ENCODE peak calls at places on chromosomes 6 and 20, in four cellular contexts. One of them, this sample, is unnamed.

GRCh38 chr6:159935633-159936032 is 33.2 kb upstream of the IGF2R start:
- DNase-seq in right lobe of liver: no peak
- DNase-seq in fibroblast of lung: peak; percentile 84
- DNase-seq in coronary artery: no peak
- DNase-seq in this sample: no peak

GRCh38 chr20:41654292-41654691 is 36.1 kb upstream of the CHD6 start:
- DNase-seq in coronary artery: no peak
- DNase-seq in fibroblast of lung: no peak
- DNase-seq in right lobe of liver: no peak
- DNase-seq in this sample: no peak

GRCh38 chr20:50197463-50197862 is 6.8 kb downstream of the CEBPB start:
- DNase-seq in fibroblast of lung: no peak
- DNase-seq in right lobe of liver: no peak
- DNase-seq in coronary artery: no peak
- DNase-seq in this sample: no peak

GRCh38 chr20:17505664-17506517 is 25.3 kb downstream of the BFSP1 start:
- DNase-seq in fibroblast of lung: peak; percentile 61
- DNase-seq in right lobe of liver: no peak
- DNase-seq in coronary artery: no peak
- DNase-seq in this sample: peak; percentile 63

GRCh38 chr20:59992531-59992930 is 34.3 kb downstream of the CDH26 start:
- DNase-seq in fibroblast of lung: no peak
- DNase-seq in coronary artery: no peak
- DNase-seq in right lobe of liver: no peak
- DNase-seq in this sample: no peak

GRCh38 chr20:44151621-44152416 is 35.2 kb downstream of the JPH2 start:
- DNase-seq in coronary artery: peak; percentile 84
- DNase-seq in right lobe of liver: no peak
- DNase-seq in fibroblast of lung: peak; percentile 73
- DNase-seq in this sample: no peak

GRCh38 chr6:37702314-37702713 is 4.6 kb upstream of the MDGA1 start:
- DNase-seq in coronary artery: no peak
- DNase-seq in fibroblast of lung: no peak
- DNase-seq in right lobe of liver: no peak
- DNase-seq in this sample: no peak

GRCh38 chr20:3011752-3012151 is 31.7 kb upstream of the GNRH2 start:
- DNase-seq in coronary artery: no peak
- DNase-seq in right lobe of liver: no peak
- DNase-seq in fibroblast of lung: no peak
- DNase-seq in this sample: no peak

GRCh38 chr20:41046716-41047115 is 18.1 kb downstream of the TOP1 start:
- DNase-seq in right lobe of liver: no peak
- DNase-seq in coronary artery: no peak
- DNase-seq in fibroblast of lung: peak; percentile 62
- DNase-seq in this sample: no peak

GRCh38 chr6:110822248-110822647 is 7.0 kb upstream of the CDK19 start:
- DNase-seq in right lobe of liver: no peak
- DNase-seq in coronary artery: no peak
- DNase-seq in fibroblast of lung: peak; percentile 22
- DNase-seq in this sample: no peak

GRCh38 chr6:133487174-133487573 is 246.0 kb downstream of the EYA4 start:
- DNase-seq in coronary artery: no peak
- DNase-seq in fibroblast of lung: no peak
- DNase-seq in right lobe of liver: no peak
- DNase-seq in this sample: no peak

GRCh38 chr6:24710519-24711303 is 8.2 kb downstream of the C6orf62 start:
- DNase-seq in fibroblast of lung: no peak
- DNase-seq in coronary artery: no peak
- DNase-seq in right lobe of liver: no peak
- DNase-seq in this sample: no peak

GRCh38 chr20:16761305-16761829 is 13.2 kb downstream of the OTOR start:
- DNase-seq in fibroblast of lung: peak; percentile 59
- DNase-seq in right lobe of liver: no peak
- DNase-seq in coronary artery: no peak
- DNase-seq in this sample: no peak

GRCh38 chr6:2653369-2654032 is 97.2 kb downstream of the MYLK4 start:
- DNase-seq in coronary artery: no peak
- DNase-seq in fibroblast of lung: no peak
- DNase-seq in right lobe of liver: no peak
- DNase-seq in this sample: no peak
- TF ChIP-seq CTCF in coronary artery: no peak
- TF ChIP-seq CTCF in fibroblast of lung: no peak
- TF ChIP-seq CTCF in right lobe of liver: no peak
- TF ChIP-seq CTCF in this sample: no peak

DNA sequence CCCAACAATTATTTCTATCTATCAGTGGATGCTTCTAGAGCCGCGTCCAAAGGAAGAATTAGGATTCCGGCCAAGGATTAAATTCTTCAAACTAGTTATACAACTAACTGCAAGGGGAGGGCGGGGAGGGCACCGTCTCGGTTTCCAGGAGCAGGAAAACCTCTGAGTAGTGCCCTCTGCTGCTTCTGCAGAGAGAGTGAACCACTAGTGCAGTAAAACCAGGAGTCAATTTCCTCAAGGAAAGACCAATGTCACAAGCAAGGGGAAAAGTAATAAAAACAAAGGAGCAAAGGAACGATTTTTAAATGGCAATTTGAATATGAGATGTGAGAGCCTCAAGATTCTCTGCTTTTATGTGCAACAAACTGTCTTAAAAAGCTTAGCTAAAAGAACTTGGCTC is 16.5 kb upstream of the UBE2J1 start:
- DNase-seq in fibroblast of lung: peak; percentile 59
- DNase-seq in coronary artery: no peak
- DNase-seq in right lobe of liver: peak; percentile 66
- DNase-seq in this sample: peak; percentile 39
- TF ChIP-seq CTCF in fibroblast of lung: peak; percentile 60
- TF ChIP-seq CTCF in coronary artery: peak; percentile 40
- TF ChIP-seq CTCF in right lobe of liver: no peak
- TF ChIP-seq CTCF in this sample: peak; percentile 13

GRCh38 chr20:13494019-13494418 is 144.7 kb downstream of the TASP1 start:
- DNase-seq in right lobe of liver: no peak
- DNase-seq in fibroblast of lung: peak; percentile 22
- DNase-seq in coronary artery: no peak
- DNase-seq in this sample: no peak

GRCh38 chr20:13486694-13487093 is 152.0 kb downstream of the TASP1 start:
- DNase-seq in fibroblast of lung: no peak
- DNase-seq in right lobe of liver: no peak
- DNase-seq in coronary artery: no peak
- DNase-seq in this sample: no peak

GRCh38 chr20:13487202-13487601 is 151.5 kb downstream of the TASP1 start:
- DNase-seq in coronary artery: no peak
- DNase-seq in fibroblast of lung: no peak
- DNase-seq in right lobe of liver: no peak
- DNase-seq in this sample: no peak

GRCh38 chr20:13493143-13493542 is 145.6 kb downstream of the TASP1 start:
- DNase-seq in right lobe of liver: no peak
- DNase-seq in fibroblast of lung: no peak
- DNase-seq in coronary artery: no peak
- DNase-seq in this sample: no peak

DNA sequence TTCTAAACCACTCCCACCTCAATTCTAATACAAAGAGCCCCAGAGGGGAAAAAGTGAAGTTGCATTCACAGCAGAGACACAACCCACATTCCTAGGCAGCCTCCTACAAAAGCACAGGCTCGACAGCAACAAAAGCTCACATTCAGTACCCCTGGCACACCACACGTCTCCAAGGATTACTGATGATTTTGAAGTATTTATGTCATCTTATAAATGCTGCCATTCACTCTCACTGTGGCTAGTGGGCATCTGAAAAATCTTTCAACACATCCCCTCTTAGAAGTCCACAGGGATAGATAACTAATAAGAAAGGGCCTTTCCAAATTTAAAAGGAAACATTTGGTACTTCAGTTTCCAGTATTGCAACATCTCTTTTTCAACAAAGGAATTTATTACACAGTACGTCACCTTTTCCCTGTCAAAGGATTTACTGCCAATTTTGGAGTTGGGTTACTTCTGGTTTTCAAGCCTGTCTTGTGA is 146.7 kb downstream of the TASP1 start:
- DNase-seq in fibroblast of lung: peak; percentile 81
- DNase-seq in right lobe of liver: no peak
- DNase-seq in coronary artery: no peak
- DNase-seq in this sample: no peak
- TF ChIP-seq CTCF in fibroblast of lung: peak; percentile 3
- TF ChIP-seq CTCF in right lobe of liver: peak; percentile 12
- TF ChIP-seq CTCF in coronary artery: no peak
- TF ChIP-seq CTCF in this sample: no peak

GRCh38 chr6:131923356-131923755 is 27.8 kb downstream of the CCN2 start:
- DNase-seq in coronary artery: no peak
- DNase-seq in right lobe of liver: no peak
- DNase-seq in fibroblast of lung: peak; percentile 45
- DNase-seq in this sample: peak; percentile 83
- TF ChIP-seq CTCF in coronary artery: no peak
- TF ChIP-seq CTCF in right lobe of liver: peak; percentile 75
- TF ChIP-seq CTCF in fibroblast of lung: peak; percentile 72
- TF ChIP-seq CTCF in this sample: peak; percentile 14

GRCh38 chr6:11083491-11083890 is 10.1 kb upstream of the SMIM13 start:
- DNase-seq in coronary artery: no peak
- DNase-seq in right lobe of liver: no peak
- DNase-seq in fibroblast of lung: peak; percentile 56
- DNase-seq in this sample: no peak
- TF ChIP-seq CTCF in coronary artery: no peak
- TF ChIP-seq CTCF in right lobe of liver: no peak
- TF ChIP-seq CTCF in fibroblast of lung: no peak
- TF ChIP-seq CTCF in this sample: no peak

DNA sequence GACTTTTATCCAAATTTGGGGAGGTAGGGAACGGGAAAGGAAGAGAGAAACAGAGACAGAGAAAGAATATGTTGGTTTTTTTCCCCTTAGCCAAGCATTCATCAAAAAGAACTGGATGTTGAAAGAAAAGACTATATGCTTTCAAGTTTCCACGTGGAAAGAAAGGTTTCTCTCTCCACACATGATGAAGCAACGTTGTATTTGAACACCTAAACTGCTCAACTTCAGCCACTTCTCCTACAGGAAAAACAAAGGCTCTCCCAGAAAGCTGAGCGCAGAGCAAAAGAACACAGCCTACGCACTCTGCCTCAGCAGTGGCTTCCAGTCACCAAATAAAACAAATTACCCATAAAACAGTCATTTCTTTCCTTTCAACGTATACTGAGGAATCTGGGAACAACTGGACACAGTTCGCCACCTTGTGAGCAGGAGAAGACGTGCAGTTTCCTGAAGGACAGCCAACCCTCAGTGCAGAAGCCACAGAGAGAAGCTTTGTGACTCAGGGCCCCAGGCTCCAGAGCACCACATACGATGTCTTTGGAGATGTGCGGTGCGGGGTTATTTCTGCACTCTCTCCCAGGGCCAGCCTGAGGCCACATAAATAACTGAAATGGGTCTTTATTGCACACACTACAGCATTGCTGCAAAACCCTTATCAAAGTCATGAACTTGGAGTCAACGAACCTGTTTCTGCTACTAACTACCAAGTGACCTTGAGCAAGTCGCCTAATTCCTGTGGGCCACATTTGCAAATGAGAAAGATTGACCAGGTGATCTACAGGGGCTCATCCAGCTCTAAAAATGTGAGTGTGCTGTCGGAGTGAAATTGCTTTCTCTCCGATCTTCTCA is 10.1 kb downstream of the IL17F start:
- DNase-seq in fibroblast of lung: peak; percentile 57
- DNase-seq in right lobe of liver: no peak
- DNase-seq in coronary artery: no peak
- DNase-seq in this sample: peak; percentile 57
- TF ChIP-seq CTCF in fibroblast of lung: peak; percentile 52
- TF ChIP-seq CTCF in right lobe of liver: peak; percentile 58
- TF ChIP-seq CTCF in coronary artery: no peak
- TF ChIP-seq CTCF in this sample: no peak

DNA sequence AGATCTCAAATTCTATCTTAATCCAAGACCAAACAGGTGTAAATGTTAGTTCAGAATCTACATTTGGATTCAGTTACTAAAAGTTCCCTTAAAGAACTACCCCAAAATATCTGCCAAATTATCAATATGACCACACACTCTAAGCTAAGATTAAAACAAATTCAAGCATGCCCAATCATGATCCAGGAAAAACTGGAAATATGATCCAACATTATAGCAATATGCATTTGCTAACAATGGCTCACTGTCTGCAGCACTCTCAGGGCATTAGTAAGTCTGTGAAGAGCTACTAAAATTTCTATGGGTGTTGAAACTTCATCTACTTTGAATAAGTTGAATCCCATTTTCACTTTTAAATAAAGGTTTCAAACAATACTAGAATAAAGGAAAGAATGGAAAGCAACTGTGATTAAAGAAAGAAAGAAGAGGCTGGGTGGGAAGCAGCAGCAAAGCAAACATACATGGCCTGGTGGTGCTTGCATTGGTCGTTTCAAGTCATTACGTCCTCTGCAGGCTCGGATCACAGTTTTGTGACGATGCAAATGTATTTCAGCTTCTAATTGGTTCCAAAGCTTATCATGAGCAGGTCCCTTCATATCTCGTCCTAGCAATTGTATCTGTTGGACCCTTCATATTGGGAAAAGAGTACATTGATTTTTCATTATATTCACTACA is 29.2 kb downstream of the GOPC start:
- DNase-seq in fibroblast of lung: no peak
- DNase-seq in right lobe of liver: no peak
- DNase-seq in coronary artery: no peak
- DNase-seq in this sample: no peak
- TF ChIP-seq CTCF in fibroblast of lung: no peak
- TF ChIP-seq CTCF in right lobe of liver: no peak
- TF ChIP-seq CTCF in coronary artery: no peak
- TF ChIP-seq CTCF in this sample: no peak

GRCh38 chr6:143513410-143513809 is 1.9 kb upstream of the FUCA2 start:
- DNase-seq in coronary artery: no peak
- DNase-seq in right lobe of liver: no peak
- DNase-seq in fibroblast of lung: no peak
- DNase-seq in this sample: peak; percentile 79
- TF ChIP-seq CTCF in coronary artery: no peak
- TF ChIP-seq CTCF in right lobe of liver: no peak
- TF ChIP-seq CTCF in fibroblast of lung: peak; percentile 26
- TF ChIP-seq CTCF in this sample: peak; percentile 48

This sample was measured in mucosa of descending colon.